ENCODE peak calls at places on chromosome 6, in six cellular contexts. S, D, Q, I, A and N are unnamed samples.

GRCh38 chr6:40722081-40722480 is 134.9 kb upstream of the LRFN2 start:
- DNase-seq in S (no peak), D (no peak), Q (no peak), I (no peak), A (no peak), N (no peak)

GRCh38 chr6:126444874-126445273 is 105.0 kb downstream of the CENPW start:
- DNase-seq in S (no peak), D (no peak), Q (no peak), I (no peak), A (no peak), N (no peak)

GRCh38 chr6:36329798-36330291 is 6.8 kb downstream of the BNIP5 start:
- DNase-seq in S (no peak), D (no peak), Q (no peak), I (no peak), A (no peak), N (no peak)

GRCh38 chr6:78525961-78526360 is 341.4 kb upstream of the IRAK1BP1 start:
- DNase-seq in S (no peak), D (no peak), Q (no peak), I (no peak), A (no peak), N (no peak)

GRCh38 chr6:137488736-137489409 is 5.3 kb downstream of the OLIG3 start:
- DNase-seq in S (no peak), D (no peak), Q (no peak), I (no peak), A (no peak), N (no peak)

GRCh38 chr6:12709556-12709955 is 7.0 kb upstream of the PHACTR1 start:
- DNase-seq in S (no peak), D (no peak), Q (no peak), I (no peak), A (no peak), N (no peak)

GRCh38 chr6:11025094-11025493 is 19.0 kb downstream of the ELOVL2 start:
- DNase-seq in S (no peak), D (no peak), Q (no peak), I (no peak), A (no peak), N (no peak)

GRCh38 chr6:97175806-97176205 is 107.2 kb downstream of the MMS22L start:
- DNase-seq in S (no peak), D (no peak), Q (no peak), I (no peak), A (no peak), N (no peak)

GRCh38 chr6:84309336-84309735 is 81.9 kb upstream of the CEP162 start:
- DNase-seq in S (no peak), D (no peak), Q (no peak), I (no peak), A (no peak), N (no peak)

GRCh38 chr6:133504761-133505160 is 263.6 kb downstream of the EYA4 start:
- DNase-seq in S (peak; percentile 59), D (no peak), Q (no peak), I (no peak), A (peak; percentile 39), N (no peak)

GRCh38 chr6:146582857-146583256 is 15.9 kb upstream of the ADGB start:
- DNase-seq in S (no peak), D (no peak), Q (no peak), I (peak; percentile 65), A (peak; percentile 69), N (peak; percentile 16)

GRCh38 chr6:76275746-76276145 is 203.3 kb upstream of the IMPG1 start:
- DNase-seq in S (no peak), D (no peak), Q (no peak), I (no peak), A (no peak), N (no peak)

GRCh38 chr6:144595266-144595665 is 310.1 kb downstream of the UTRN start:
- DNase-seq in S (no peak), D (no peak), Q (no peak), I (no peak), A (peak; percentile 16), N (no peak)

GRCh38 chr6:9116026-9116425 is 680.7 kb upstream of the SLC35B3 start:
- DNase-seq in S (no peak), D (no peak), Q (no peak), I (no peak), A (peak; percentile 23), N (no peak)

GRCh38 chr6:89963391-89963790 is 69.1 kb downstream of the GJA10 start:
- DNase-seq in S (no peak), D (no peak), Q (no peak), I (no peak), A (peak; percentile 12), N (no peak)

GRCh38 chr6:148761532-148761951 is 14.7 kb downstream of the UST start:
- DNase-seq in S (no peak), D (no peak), Q (no peak), I (peak; percentile 73), A (no peak), N (no peak)

GRCh38 chr6:3088853-3089445 is 20.7 kb downstream of the RIPK1 start:
- DNase-seq in S (no peak), D (no peak), Q (no peak), I (no peak), A (no peak), N (no peak)

GRCh38 chr6:141552463-141552862 is 580.3 kb upstream of the GJE1 start:
- DNase-seq in S (no peak), D (no peak), Q (no peak), I (no peak), A (peak; percentile 74), N (no peak)

GRCh38 chr6:112251170-112251945 is 3.0 kb downstream of the LAMA4 start:
- DNase-seq in S (peak; percentile 57), D (no peak), Q (no peak), I (peak; percentile 37), A (peak; percentile 86), N (no peak)

GRCh38 chr6:84766118-84766683 is 1.8 kb upstream of the TBX18 start:
- DNase-seq in S (no peak), D (peak; percentile 66), Q (no peak), I (no peak), A (peak; percentile 76), N (no peak)

GRCh38 chr6:111604259-111605099 is 1.2 kb downstream of the TRAF3IP2 start:
- DNase-seq in S (peak; percentile 59), D (peak; percentile 94), Q (peak; percentile 51), I (no peak), A (peak; percentile 88), N (peak; percentile 24)

GRCh38 chr6:3335169-3335568 is 76.4 kb downstream of the PSMG4 start:
- DNase-seq in S (no peak), D (no peak), Q (no peak), I (no peak), A (no peak), N (no peak)

GRCh38 chr6:43070028-43070632 is 6.0 kb upstream of the PTK7 start:
- DNase-seq in S (no peak), D (no peak), Q (no peak), I (no peak), A (peak; percentile 86), N (no peak)
- TF ChIP-seq CTCF in S (peak; percentile 62), D (peak; percentile 55), Q (no peak), I (peak; percentile 36), A (peak; percentile 57), N (no peak)

GRCh38 chr6:28776269-28777146 is 147.3 kb downstream of the TRIM27 start:
- DNase-seq in S (no peak), D (no peak), Q (no peak), I (no peak), A (no peak), N (no peak)
- H3K27me3 ChIP-seq in S (no peaks in the 10 kb centered on the region), D (peaks cover 27% of the 10 kb centered on the region), Q (peaks cover 23% of the 10 kb centered on the region), I (peaks cover 94% of the 10 kb centered on the region), A (peaks cover 99% of the 10 kb centered on the region), N (peaks cover 8% of the 10 kb centered on the region)

DNA sequence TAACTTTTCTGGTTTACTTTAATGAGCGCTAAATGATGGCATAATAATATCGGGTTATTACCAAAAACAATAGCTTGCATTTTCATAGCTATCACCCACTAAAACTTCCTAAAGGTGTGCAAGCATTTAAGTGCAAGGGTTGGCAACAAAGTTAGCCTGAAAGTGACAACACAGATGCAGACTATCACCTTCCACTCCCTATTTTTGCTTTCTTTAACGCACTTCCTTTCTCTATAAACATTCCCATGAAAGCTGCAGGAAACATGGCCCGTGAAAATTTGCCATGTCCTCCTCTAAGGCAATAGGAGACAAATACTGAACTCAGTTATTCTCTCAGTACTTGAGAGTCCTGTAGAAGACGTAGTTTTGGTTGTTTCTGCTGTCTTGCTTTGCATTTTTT is 2.7 kb downstream of the MYCT1 start:
- DNase-seq in S (no peak), D (no peak), Q (no peak), I (no peak), A (no peak), N (no peak)
- H3K4me3 ChIP-seq in S (no peak overlapping the region), D (peak overlapping the region; percentile 13), Q (no peak overlapping the region), I (peak overlapping the region; percentile 28), A (no peak overlapping the region), N (no peak overlapping the region)

GRCh38 chr6:129507059-129507807 is 202.7 kb downstream of the ARHGAP18 start:
- DNase-seq in S (no peak), D (no peak), Q (no peak), I (no peak), A (no peak), N (no peak)
- TF ChIP-seq CTCF in S (no peak), D (no peak), Q (no peak), I (no peak), A (no peak), N (no peak)

DNA sequence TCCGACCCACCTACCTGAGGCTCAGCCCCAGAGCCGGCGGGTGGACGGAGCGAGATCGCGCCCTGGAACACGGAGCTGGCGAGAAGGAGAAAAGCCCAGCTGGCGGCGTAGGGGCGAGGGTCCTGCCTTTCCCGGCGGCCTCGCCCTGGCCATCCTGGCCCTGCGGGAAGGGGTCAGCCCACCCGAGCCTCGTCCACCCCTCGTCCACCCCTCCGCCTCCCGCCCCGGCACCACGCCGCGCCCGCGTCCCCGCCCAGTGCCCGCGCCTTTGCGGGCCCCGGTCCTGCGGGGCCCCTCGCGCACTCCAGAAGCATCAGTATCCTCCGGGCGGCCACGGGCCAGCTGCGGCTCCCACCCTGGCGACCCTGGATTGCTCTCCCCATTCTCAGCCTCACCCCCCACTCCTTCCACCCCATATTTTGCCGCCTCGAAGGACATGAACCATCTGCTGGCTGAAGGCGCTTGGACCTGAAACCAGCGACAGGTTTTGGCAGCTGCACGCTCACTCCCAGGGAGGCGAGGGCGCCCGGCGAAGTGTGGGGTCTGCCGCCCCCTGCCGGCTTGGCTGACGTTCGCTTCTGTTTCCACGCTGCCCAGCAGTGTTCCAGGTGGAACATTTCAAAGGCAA is 65.1 kb downstream of the PLG start:
- DNase-seq in S (peak; percentile 84), D (peak; percentile 60), Q (no peak), I (peak; percentile 58), A (peak; percentile 74), N (peak; percentile 93)
- H3K27me3 ChIP-seq in S (no peaks in the 10 kb centered on the region), D (no peaks in the 10 kb centered on the region), Q (no peaks in the 10 kb centered on the region), I (no peaks in the 10 kb centered on the region), A (peaks cover 7% of the 10 kb centered on the region), N (no peaks in the 10 kb centered on the region)

DNA sequence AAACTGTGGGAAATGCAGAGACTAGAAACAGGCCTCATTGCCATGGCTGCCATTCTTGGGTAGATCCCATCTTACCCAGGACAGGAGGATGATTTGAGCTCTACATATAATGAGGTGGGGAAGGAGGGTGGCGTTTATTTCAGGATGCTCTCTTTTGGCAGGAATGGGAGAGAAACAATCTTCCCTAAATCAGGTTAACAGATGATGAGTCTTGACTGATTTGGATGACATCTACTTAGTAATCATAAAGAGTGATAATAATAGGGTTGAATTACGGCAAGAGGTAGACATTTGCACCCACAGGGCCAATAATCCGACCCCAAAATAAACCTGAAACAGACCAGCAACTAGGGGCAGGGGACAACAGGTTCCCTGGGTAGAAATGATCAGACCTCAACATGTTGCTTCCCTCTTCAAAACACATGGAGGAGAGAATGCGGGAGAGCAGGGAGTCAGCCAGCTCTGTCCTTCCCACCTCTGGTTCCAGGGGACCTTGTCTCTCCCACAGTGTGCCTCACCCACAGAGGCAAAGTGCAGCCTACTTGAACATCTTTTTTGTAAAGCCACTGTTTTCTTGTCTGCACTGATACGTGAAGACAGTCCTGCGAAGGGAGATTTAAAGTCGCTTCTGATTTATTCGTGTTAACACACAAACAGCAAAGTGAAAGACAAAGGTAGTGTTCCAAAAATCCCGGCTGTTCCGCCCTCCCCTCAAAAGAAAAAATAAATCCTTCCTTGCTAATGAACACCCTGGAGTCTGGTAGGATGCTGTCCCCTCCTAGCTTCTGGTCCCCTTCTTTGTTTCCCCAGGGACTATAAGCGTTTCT is 3.9 kb downstream of the FOXQ1 start:
- DNase-seq in S (no peak), D (no peak), Q (no peak), I (no peak), A (no peak), N (no peak)
- H3K4me3 ChIP-seq in S (peak overlapping the region; percentile 31), D (peak overlapping the region; percentile 25), Q (peak overlapping the region; percentile 73), I (peak overlapping the region; percentile 36), A (no peak overlapping the region), N (peak overlapping the region; percentile 53)